ENCODE peak calls at places on chromosome 19, in seven cellular contexts. G, R, T, S, K, V and Y are unnamed samples.

GRCh38 chr19:16581971-16582343 is 9.7 kb upstream of the SLC35E1 start:
- DNase-seq in G (peak), R (no peak), T (no peak), S (no peak), K (no peak), V (no peak), Y (no peak)

GRCh38 chr19:57436392-57436791 is 1.3 kb downstream of the ZNF749 start:
- DNase-seq in G (no peak), R (no peak), T (no peak), S (no peak), K (no peak), V (no peak), Y (no peak)

GRCh38 chr19:3100747-3101730 is 6.9 kb downstream of the GNA11 start:
- DNase-seq in G (no peak), R (no peak), T (no peak), S (no peak), K (no peak), V (no peak), Y (no peak)

GRCh38 chr19:19131989-19132388 is 6.3 kb downstream of the TMEM161A start:
- DNase-seq in G (no peak), R (no peak), T (no peak), S (no peak), K (no peak), V (no peak), Y (no peak)

GRCh38 chr19:10227215-10227971 is 3.7 kb downstream of the S1PR2 start:
- DNase-seq in G (peak), R (no peak), T (no peak), S (no peak), K (no peak), V (no peak), Y (no peak)

GRCh38 chr19:35843676-35844481 is 8.4 kb downstream of the NPHS1 start:
- DNase-seq in G (no peak), R (no peak), T (peak), S (peak), K (peak), V (no peak), Y (no peak)

GRCh38 chr19:44072543-44073401 is 813 bp downstream of the ZNF284 start:
- DNase-seq in G (no peak), R (no peak), T (peak), S (no peak), K (peak), V (peak), Y (no peak)

GRCh38 chr19:7831452-7831851 is 1.4 kb downstream of the EVI5L start:
- DNase-seq in G (peak), R (peak), T (no peak), S (peak), K (peak), V (peak), Y (no peak)

GRCh38 chr19:8526345-8527062 is 12.5 kb upstream of the ZNF414 start:
- DNase-seq in G (peak), R (peak), T (peak), S (peak), K (peak), V (no peak), Y (peak)

GRCh38 chr19:35314858-35315470 is 14.0 kb upstream of the CD22 start:
- DNase-seq in G (no peak), R (no peak), T (no peak), S (no peak), K (no peak), V (no peak), Y (no peak)

GRCh38 chr19:32570081-32570785 is 10.8 kb upstream of the PDCD5 start:
- DNase-seq in G (peak), R (peak), T (peak), S (peak), K (peak), V (peak), Y (peak)

GRCh38 chr19:652467-653389 is 10.3 kb downstream of the RNF126 start:
- DNase-seq in G (no peak), R (no peak), T (no peak), S (no peak), K (no peak), V (no peak), Y (no peak)

GRCh38 chr19:35596366-35596999 is 10.5 kb downstream of the PMIS2 start:
- DNase-seq in G (no peak), R (no peak), T (no peak), S (no peak), K (no peak), V (peak), Y (no peak)

GRCh38 chr19:21604351-21604926 is 99.0 kb downstream of the ZNF429 start:
- DNase-seq in G (peak), R (peak), T (peak), S (peak), K (peak), V (peak), Y (no peak)

GRCh38 chr19:31943305-31943704 is 402.1 kb upstream of the ZNF507 start:
- DNase-seq in G (no peak), R (no peak), T (no peak), S (peak), K (no peak), V (no peak), Y (no peak)

GRCh38 chr19:58522709-58523108 is 3.1 kb upstream of the ZBTB45 start:
- DNase-seq in G (no peak), R (no peak), T (no peak), S (no peak), K (no peak), V (no peak), Y (no peak)

GRCh38 chr19:36111200-36111539 is 227 bp downstream of the OVOL3 start:
- DNase-seq in G (no peak), R (no peak), T (no peak), S (peak), K (no peak), V (no peak), Y (no peak)

GRCh38 chr19:44587863-44588752 is 25.3 kb upstream of the IGSF23 start:
- DNase-seq in G (peak), R (peak), T (no peak), S (no peak), K (peak), V (no peak), Y (no peak)

GRCh38 chr19:23822735-23823134 is 64.0 kb upstream of the ZNF681 start:
- DNase-seq in G (no peak), R (no peak), T (no peak), S (no peak), K (peak), V (no peak), Y (no peak)

DNA sequence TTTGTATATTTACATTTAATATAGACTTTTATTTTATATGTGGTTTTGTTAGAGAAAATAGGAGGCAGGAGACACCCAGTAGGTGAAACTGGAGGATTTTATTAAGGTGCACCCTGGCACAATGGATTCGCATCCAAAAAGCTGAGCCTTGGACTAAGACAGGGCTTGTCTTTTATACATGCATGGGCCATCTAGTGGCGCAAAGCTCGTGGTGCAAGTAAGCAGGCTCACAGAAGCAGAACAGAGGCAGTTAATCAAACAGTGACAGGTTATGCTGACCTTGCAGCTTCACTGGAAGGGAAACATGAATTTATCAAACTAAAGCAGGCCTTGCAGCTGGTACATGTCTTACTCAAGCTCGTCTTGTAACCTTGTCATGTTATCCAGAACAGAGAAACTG is 58.8 kb upstream of the ZNF681 start:
- DNase-seq in G (peak), R (no peak), T (peak), S (peak), K (peak), V (peak), Y (no peak)
- TF ChIP-seq CTCF in G (peak), R (peak), T (peak), S (peak), K (peak), V (peak), Y (no peak)

GRCh38 chr19:20367811-20368294 is 197.7 kb downstream of the ZNF737 start:
- DNase-seq in G (no peak), R (no peak), T (no peak), S (peak), K (no peak), V (no peak), Y (peak)
- TF ChIP-seq CTCF in G (no peak), R (no peak), T (no peak), S (peak), K (no peak), V (no peak), Y (peak)

GRCh38 chr19:4386038-4386782 is 14.1 kb downstream of the SH3GL1 start:
- DNase-seq in G (no peak), R (peak), T (no peak), S (no peak), K (no peak), V (no peak), Y (no peak)
- TF ChIP-seq CTCF in G (peak), R (peak), T (no peak), S (no peak), K (no peak), V (no peak), Y (no peak)

DNA sequence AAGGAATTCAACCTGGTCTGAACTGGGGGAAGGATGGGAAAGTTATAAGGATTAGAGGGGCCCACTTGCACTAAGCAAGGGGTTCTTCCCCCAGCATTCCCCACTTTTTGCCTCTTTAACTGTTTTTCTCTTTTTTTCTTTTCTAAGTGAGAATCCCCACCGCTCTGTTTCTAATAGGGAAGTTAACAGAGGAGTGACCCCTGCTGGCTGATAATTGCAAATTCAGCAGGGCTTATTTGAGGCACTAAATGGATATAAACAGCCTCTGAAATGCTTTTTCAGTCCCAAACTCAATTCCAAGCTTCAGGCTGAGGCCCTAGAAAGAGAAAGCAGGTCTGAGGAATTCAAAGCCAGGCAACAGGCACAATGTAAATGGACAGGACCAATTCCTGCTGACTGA is 38.2 kb upstream of the CEACAM21 start:
- DNase-seq in G (peak), R (peak), T (no peak), S (no peak), K (no peak), V (no peak), Y (no peak)
- TF ChIP-seq CTCF in G (peak), R (peak), T (peak), S (peak), K (peak), V (no peak), Y (peak)

GRCh38 chr19:47446534-47447469 is 24.9 kb downstream of the SLC8A2 start:
- DNase-seq in G (no peak), R (no peak), T (peak), S (peak), K (peak), V (no peak), Y (no peak)

GRCh38 chr19:47448360-47448727 is 23.3 kb downstream of the SLC8A2 start:
- DNase-seq in G (no peak), R (no peak), T (no peak), S (no peak), K (no peak), V (no peak), Y (no peak)

GRCh38 chr19:47445527-47445926 is 26.2 kb downstream of the SLC8A2 start:
- DNase-seq in G (no peak), R (no peak), T (no peak), S (no peak), K (no peak), V (no peak), Y (no peak)

GRCh38 chr19:47445937-47446402 is 25.7 kb downstream of the SLC8A2 start:
- DNase-seq in G (no peak), R (peak), T (peak), S (peak), K (no peak), V (no peak), Y (no peak)

DNA sequence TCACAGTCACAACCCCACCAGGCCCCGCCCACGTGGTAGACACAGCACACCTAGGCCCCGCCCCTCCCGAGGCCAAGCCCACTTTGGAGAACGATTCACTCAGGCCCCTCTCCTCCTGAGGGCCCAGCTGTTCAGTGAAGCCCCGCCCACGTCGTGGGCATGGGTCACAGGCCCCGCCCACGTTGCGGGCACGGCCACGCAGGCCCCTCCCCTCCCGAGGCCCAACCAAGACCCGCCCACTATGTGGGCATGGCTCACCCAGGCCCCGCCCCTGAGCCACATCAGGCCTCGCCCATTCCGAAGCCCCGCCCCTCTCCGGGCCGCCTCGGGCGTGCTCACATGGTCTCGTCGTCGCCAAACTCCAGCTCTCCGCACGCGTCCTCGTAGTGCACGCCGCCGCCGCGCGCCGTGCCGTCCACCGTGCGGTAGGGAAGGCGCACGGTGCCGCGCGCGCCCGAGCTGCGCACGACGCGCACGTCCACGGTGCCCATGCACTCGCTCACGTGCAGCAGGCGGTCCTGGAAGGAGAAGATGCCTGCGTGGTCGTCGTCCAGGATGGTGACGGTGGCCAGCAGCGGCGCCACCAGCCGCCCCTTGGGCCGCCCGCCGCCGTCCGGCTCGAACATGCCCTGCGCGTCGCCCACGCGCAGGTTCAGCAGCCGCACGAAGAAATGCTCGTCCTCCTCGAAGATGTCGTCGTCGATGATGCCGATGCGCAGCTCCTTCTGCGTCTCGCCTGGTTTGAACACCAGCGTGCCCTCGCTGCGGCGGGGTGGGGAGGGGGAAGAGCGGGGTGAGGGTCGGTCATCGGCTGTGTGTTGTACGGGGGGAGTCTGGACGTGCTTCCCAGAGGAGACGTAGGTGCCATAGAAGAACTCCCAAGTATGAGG is 24.0 kb downstream of the SLC8A2 start:
- DNase-seq in G (peak), R (no peak), T (peak), S (peak), K (peak), V (no peak), Y (peak)
- TF ChIP-seq CTCF in G (no peak), R (no peak), T (no peak), S (no peak), K (no peak), V (no peak), Y (no peak)

GRCh38 chr19:49196527-49197240 is 39.1 kb downstream of the TRPM4 start:
- DNase-seq in G (no peak), R (no peak), T (peak), S (no peak), K (no peak), V (no peak), Y (no peak)
- TF ChIP-seq CTCF in G (no peak), R (no peak), T (no peak), S (no peak), K (no peak), V (no peak), Y (no peak)

GRCh38 chr19:54517483-54517882 is 14.9 kb downstream of the LAIR2 start:
- DNase-seq in G (peak), R (peak), T (peak), S (peak), K (peak), V (peak), Y (no peak)

GRCh38 chr19:54518844-54519243 is 16.2 kb downstream of the LAIR2 start:
- DNase-seq in G (no peak), R (no peak), T (no peak), S (no peak), K (peak), V (peak), Y (no peak)

GRCh38 chr19:54515156-54515555 is 12.5 kb downstream of the LAIR2 start:
- DNase-seq in G (no peak), R (no peak), T (no peak), S (no peak), K (no peak), V (no peak), Y (no peak)
- TF ChIP-seq CTCF in G (no peak), R (no peak), T (no peak), S (no peak), K (no peak), V (no peak), Y (no peak)

GRCh38 chr19:34305221-34306058 is 51.1 kb downstream of the GARRE1 start:
- DNase-seq in G (no peak), R (no peak), T (no peak), S (no peak), K (no peak), V (no peak), Y (no peak)

GRCh38 chr19:34306824-34307223 is 52.5 kb downstream of the GARRE1 start:
- DNase-seq in G (no peak), R (no peak), T (no peak), S (no peak), K (no peak), V (no peak), Y (no peak)

GRCh38 chr19:34309368-34310138 is 55.2 kb downstream of the GARRE1 start:
- DNase-seq in G (no peak), R (no peak), T (no peak), S (no peak), K (no peak), V (no peak), Y (no peak)

GRCh38 chr19:34308381-34309367 is 54.3 kb downstream of the GARRE1 start:
- DNase-seq in G (no peak), R (peak), T (no peak), S (no peak), K (no peak), V (no peak), Y (no peak)

DNA sequence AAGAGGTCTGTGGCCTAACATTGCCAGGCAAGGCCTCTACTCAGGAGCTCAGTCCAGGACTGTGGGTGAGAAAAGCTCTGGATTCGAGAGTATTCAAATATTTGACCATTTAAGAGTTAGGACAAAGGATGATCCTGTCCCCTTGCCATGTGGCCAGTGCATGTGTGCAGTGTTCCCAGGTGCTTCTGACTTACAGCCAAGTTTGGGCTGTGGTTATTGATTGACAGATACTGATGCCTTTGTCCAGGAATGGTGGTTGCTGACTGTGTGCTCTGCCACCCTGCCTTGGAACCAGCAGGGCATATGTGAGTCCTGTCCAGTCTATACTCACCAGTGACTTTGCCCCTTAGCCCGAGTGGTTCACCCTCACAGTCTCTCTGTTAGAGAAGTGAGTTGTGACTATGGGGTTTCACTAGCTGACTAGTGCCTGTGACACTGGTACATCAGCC is 51.9 kb downstream of the GARRE1 start:
- DNase-seq in G (no peak), R (no peak), T (peak), S (no peak), K (no peak), V (no peak), Y (no peak)
- TF ChIP-seq CTCF in G (no peak), R (no peak), T (no peak), S (no peak), K (no peak), V (no peak), Y (no peak)